ENCODE peak calls at places on chromosomes 3 and 15, in six cellular contexts. One of them, this sample, is unnamed.

GRCh38 chr3:43790476-43790875 is 99.7 kb downstream of the ABHD5 start:
- DNase-seq in brain microvascular endothelial cell: no peak
- DNase-seq in upper lobe of right lung: no peak
- DNase-seq in lung: no peak
- DNase-seq in left ventricle myocardium inferior: no peak
- DNase-seq in Peyer's patch: no peak
- DNase-seq in this sample: no peak

GRCh38 chr15:36688310-36689102 is 109.1 kb downstream of the CDIN1 start:
- DNase-seq in upper lobe of right lung: no peak
- DNase-seq in lung: no peak
- DNase-seq in Peyer's patch: no peak
- DNase-seq in brain microvascular endothelial cell: peak; percentile 1
- DNase-seq in left ventricle myocardium inferior: no peak
- DNase-seq in this sample: no peak

GRCh38 chr3:23712656-23713559 is 92.8 kb upstream of the UBE2E1 start:
- DNase-seq in brain microvascular endothelial cell: peak; percentile 35
- DNase-seq in upper lobe of right lung: no peak
- DNase-seq in lung: no peak
- DNase-seq in left ventricle myocardium inferior: peak; percentile 27
- DNase-seq in Peyer's patch: no peak
- DNase-seq in this sample: peak; percentile 52

GRCh38 chr15:43922021-43922420 is 95.2 kb downstream of the WDR76 start:
- DNase-seq in Peyer's patch: no peak
- DNase-seq in upper lobe of right lung: no peak
- DNase-seq in left ventricle myocardium inferior: no peak
- DNase-seq in brain microvascular endothelial cell: peak; percentile 20
- DNase-seq in lung: no peak
- DNase-seq in this sample: no peak

GRCh38 chr15:75815811-75816719 is 27.2 kb upstream of the UBE2Q2 start:
- DNase-seq in brain microvascular endothelial cell: no peak
- DNase-seq in Peyer's patch: no peak
- DNase-seq in upper lobe of right lung: no peak
- DNase-seq in left ventricle myocardium inferior: no peak
- DNase-seq in lung: no peak
- DNase-seq in this sample: no peak

GRCh38 chr3:121707531-121708273 is 41.8 kb downstream of the GOLGB1 start:
- DNase-seq in lung: no peak
- DNase-seq in brain microvascular endothelial cell: no peak
- DNase-seq in upper lobe of right lung: no peak
- DNase-seq in left ventricle myocardium inferior: no peak
- DNase-seq in Peyer's patch: no peak
- DNase-seq in this sample: no peak

GRCh38 chr15:59689626-59690236 is 611 bp upstream of the BNIP2 start:
- DNase-seq in upper lobe of right lung: peak; percentile 95
- DNase-seq in Peyer's patch: peak; percentile 94
- DNase-seq in left ventricle myocardium inferior: peak; percentile 86
- DNase-seq in lung: peak; percentile 90
- DNase-seq in brain microvascular endothelial cell: peak; percentile 77
- DNase-seq in this sample: no peak

GRCh38 chr3:156148946-156149348 is 28.6 kb downstream of the KCNAB1 start:
- DNase-seq in left ventricle myocardium inferior: no peak
- DNase-seq in Peyer's patch: no peak
- DNase-seq in lung: no peak
- DNase-seq in brain microvascular endothelial cell: peak; percentile 48
- DNase-seq in upper lobe of right lung: no peak
- DNase-seq in this sample: no peak

GRCh38 chr3:184344579-184345350 is 7.4 kb downstream of the FAM131A start:
- DNase-seq in upper lobe of right lung: no peak
- DNase-seq in lung: no peak
- DNase-seq in Peyer's patch: no peak
- DNase-seq in left ventricle myocardium inferior: no peak
- DNase-seq in brain microvascular endothelial cell: no peak
- DNase-seq in this sample: no peak

GRCh38 chr3:25226747-25227146 is 201.3 kb upstream of the RARB start:
- DNase-seq in upper lobe of right lung: no peak
- DNase-seq in Peyer's patch: no peak
- DNase-seq in brain microvascular endothelial cell: no peak
- DNase-seq in lung: no peak
- DNase-seq in left ventricle myocardium inferior: no peak
- DNase-seq in this sample: no peak

GRCh38 chr15:74531144-74531811 is 9.7 kb upstream of the ARID3B start:
- DNase-seq in left ventricle myocardium inferior: no peak
- DNase-seq in lung: no peak
- DNase-seq in upper lobe of right lung: no peak
- DNase-seq in Peyer's patch: no peak
- DNase-seq in brain microvascular endothelial cell: peak; percentile 98
- DNase-seq in this sample: peak; percentile 91

GRCh38 chr15:33370225-33371020 is 59.7 kb downstream of the RYR3 start:
- DNase-seq in left ventricle myocardium inferior: no peak
- DNase-seq in upper lobe of right lung: no peak
- DNase-seq in Peyer's patch: no peak
- DNase-seq in lung: no peak
- DNase-seq in brain microvascular endothelial cell: no peak
- DNase-seq in this sample: no peak

GRCh38 chr3:159964166-159964973 is 24.3 kb upstream of the IL12A start:
- DNase-seq in lung: no peak
- DNase-seq in upper lobe of right lung: no peak
- DNase-seq in left ventricle myocardium inferior: no peak
- DNase-seq in brain microvascular endothelial cell: peak; percentile 11
- DNase-seq in Peyer's patch: no peak
- DNase-seq in this sample: no peak

GRCh38 chr3:40968666-40969065 is 230.6 kb upstream of the CTNNB1 start:
- DNase-seq in left ventricle myocardium inferior: no peak
- DNase-seq in lung: no peak
- DNase-seq in Peyer's patch: no peak
- DNase-seq in brain microvascular endothelial cell: no peak
- DNase-seq in upper lobe of right lung: no peak
- DNase-seq in this sample: no peak

GRCh38 chr3:134299185-134299887 is 48.7 kb upstream of the RYK start:
- DNase-seq in brain microvascular endothelial cell: no peak
- DNase-seq in left ventricle myocardium inferior: no peak
- DNase-seq in lung: no peak
- DNase-seq in upper lobe of right lung: no peak
- DNase-seq in Peyer's patch: no peak
- DNase-seq in this sample: no peak

GRCh38 chr3:101567528-101568317 is 6.1 kb downstream of the TRMT10C start:
- DNase-seq in Peyer's patch: no peak
- DNase-seq in brain microvascular endothelial cell: no peak
- DNase-seq in lung: no peak
- DNase-seq in upper lobe of right lung: no peak
- DNase-seq in left ventricle myocardium inferior: no peak
- DNase-seq in this sample: no peak

GRCh38 chr3:141432904-141433303 is 53.9 kb upstream of the RASA2 start:
- DNase-seq in upper lobe of right lung: no peak
- DNase-seq in lung: no peak
- DNase-seq in left ventricle myocardium inferior: no peak
- DNase-seq in brain microvascular endothelial cell: no peak
- DNase-seq in Peyer's patch: no peak
- DNase-seq in this sample: no peak

GRCh38 chr3:36991147-36991546 is 1.8 kb downstream of the EPM2AIP1 start:
- DNase-seq in left ventricle myocardium inferior: no peak
- DNase-seq in upper lobe of right lung: no peak
- DNase-seq in lung: no peak
- DNase-seq in brain microvascular endothelial cell: no peak
- DNase-seq in Peyer's patch: no peak
- DNase-seq in this sample: no peak

GRCh38 chr15:98647026-98647773 is 1.1 kb upstream of the IGF1R start:
- DNase-seq in left ventricle myocardium inferior: peak; percentile 77
- DNase-seq in upper lobe of right lung: peak; percentile 90
- DNase-seq in brain microvascular endothelial cell: peak; percentile 21
- DNase-seq in Peyer's patch: peak; percentile 75
- DNase-seq in lung: peak; percentile 63
- DNase-seq in this sample: no peak

GRCh38 chr3:43153189-43154083 is 47.6 kb upstream of the POMGNT2 start:
- DNase-seq in Peyer's patch: peak; percentile 63
- DNase-seq in lung: peak; percentile 72
- DNase-seq in left ventricle myocardium inferior: peak; percentile 57
- DNase-seq in upper lobe of right lung: peak; percentile 63
- DNase-seq in brain microvascular endothelial cell: no peak
- DNase-seq in this sample: no peak

GRCh38 chr3:71847794-71848193 is 62.8 kb upstream of the PROK2 start:
- DNase-seq in brain microvascular endothelial cell: no peak
- DNase-seq in upper lobe of right lung: no peak
- DNase-seq in lung: no peak
- DNase-seq in left ventricle myocardium inferior: no peak
- DNase-seq in Peyer's patch: no peak
- DNase-seq in this sample: no peak

GRCh38 chr3:96966181-96966929 is 152.0 kb downstream of the EPHA6 start:
- DNase-seq in left ventricle myocardium inferior: no peak
- DNase-seq in lung: no peak
- DNase-seq in Peyer's patch: no peak
- DNase-seq in brain microvascular endothelial cell: no peak
- DNase-seq in upper lobe of right lung: no peak
- DNase-seq in this sample: no peak

GRCh38 chr15:27454281-27455060 is 483.5 kb downstream of the GABRG3 start:
- DNase-seq in brain microvascular endothelial cell: peak; percentile 28
- DNase-seq in left ventricle myocardium inferior: no peak
- DNase-seq in Peyer's patch: no peak
- DNase-seq in upper lobe of right lung: no peak
- DNase-seq in lung: no peak
- DNase-seq in this sample: peak; percentile 56

GRCh38 chr3:164208026-164208425 is 870.3 kb downstream of the SI start:
- DNase-seq in left ventricle myocardium inferior: no peak
- DNase-seq in lung: no peak
- DNase-seq in brain microvascular endothelial cell: peak; percentile 47
- DNase-seq in Peyer's patch: no peak
- DNase-seq in upper lobe of right lung: no peak
- DNase-seq in this sample: no peak

GRCh38 chr15:94287794-94288246 is 56.5 kb downstream of the MCTP2 start:
- DNase-seq in brain microvascular endothelial cell: no peak
- DNase-seq in upper lobe of right lung: no peak
- DNase-seq in Peyer's patch: peak; percentile 83
- DNase-seq in left ventricle myocardium inferior: no peak
- DNase-seq in lung: no peak
- DNase-seq in this sample: no peak

GRCh38 chr15:97114900-97115763 is 784.6 kb downstream of the NR2F2 start:
- DNase-seq in left ventricle myocardium inferior: no peak
- DNase-seq in lung: no peak
- DNase-seq in brain microvascular endothelial cell: no peak
- DNase-seq in upper lobe of right lung: no peak
- DNase-seq in Peyer's patch: no peak
- DNase-seq in this sample: no peak

GRCh38 chr3:197023998-197024651 is 5.5 kb downstream of the MELTF start:
- DNase-seq in upper lobe of right lung: no peak
- DNase-seq in left ventricle myocardium inferior: no peak
- DNase-seq in Peyer's patch: peak; percentile 45
- DNase-seq in lung: no peak
- DNase-seq in brain microvascular endothelial cell: no peak
- DNase-seq in this sample: no peak

GRCh38 chr15:35182841-35183479 is 97.9 kb upstream of the NANOGP8 start:
- DNase-seq in Peyer's patch: no peak
- DNase-seq in left ventricle myocardium inferior: no peak
- DNase-seq in upper lobe of right lung: no peak
- DNase-seq in lung: no peak
- DNase-seq in brain microvascular endothelial cell: no peak
- DNase-seq in this sample: no peak
- TF ChIP-seq CTCF in Peyer's patch: no peak
- TF ChIP-seq CTCF in left ventricle myocardium inferior: no peak
- TF ChIP-seq CTCF in upper lobe of right lung: no peak
- TF ChIP-seq CTCF in lung: no peak
- TF ChIP-seq CTCF in brain microvascular endothelial cell: no peak
- TF ChIP-seq CTCF in this sample: no peak

DNA sequence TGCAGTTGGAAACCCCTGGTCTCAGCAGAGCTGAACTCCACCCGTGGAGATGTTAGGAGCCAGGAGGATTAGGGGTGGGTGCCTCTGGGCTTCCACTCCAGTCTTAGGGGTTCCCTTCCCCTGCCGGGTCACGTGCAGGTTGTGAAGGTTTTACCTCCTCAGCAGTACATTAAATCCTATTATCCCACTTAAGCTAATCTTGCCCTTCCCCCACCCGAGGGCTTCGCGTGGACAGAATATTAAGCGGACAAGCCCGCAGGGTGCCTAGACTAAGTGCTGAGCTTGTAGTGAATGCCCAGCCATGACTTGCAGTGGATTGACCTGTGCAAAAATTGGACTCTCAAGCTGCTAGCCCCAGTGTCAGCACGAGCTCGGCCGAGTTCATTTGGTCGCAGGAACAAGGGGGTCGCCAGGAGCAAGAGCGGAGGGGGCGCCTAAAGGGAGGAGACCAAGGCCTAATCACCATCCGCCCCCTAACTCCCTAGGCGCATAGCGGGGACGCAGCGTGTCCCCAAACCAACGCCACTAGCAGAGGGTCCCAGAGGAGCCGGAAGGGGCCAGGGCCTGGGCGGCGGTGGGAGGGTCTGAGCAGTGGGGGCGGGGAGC is 493 bp upstream of the SEMA4B start:
- DNase-seq in lung: no peak
- DNase-seq in left ventricle myocardium inferior: no peak
- DNase-seq in Peyer's patch: no peak
- DNase-seq in brain microvascular endothelial cell: no peak
- DNase-seq in upper lobe of right lung: no peak
- DNase-seq in this sample: no peak
- H3K4me3 ChIP-seq in lung: peak overlapping the region; percentile 76
- H3K4me3 ChIP-seq in left ventricle myocardium inferior: peak overlapping the region; percentile 91
- H3K4me3 ChIP-seq in Peyer's patch: peak overlapping the region; percentile 68
- H3K4me3 ChIP-seq in brain microvascular endothelial cell: peak overlapping the region; percentile 66
- H3K4me3 ChIP-seq in upper lobe of right lung: peak overlapping the region; percentile 85
- H3K4me3 ChIP-seq in this sample: peak overlapping the region; percentile 92

DNA sequence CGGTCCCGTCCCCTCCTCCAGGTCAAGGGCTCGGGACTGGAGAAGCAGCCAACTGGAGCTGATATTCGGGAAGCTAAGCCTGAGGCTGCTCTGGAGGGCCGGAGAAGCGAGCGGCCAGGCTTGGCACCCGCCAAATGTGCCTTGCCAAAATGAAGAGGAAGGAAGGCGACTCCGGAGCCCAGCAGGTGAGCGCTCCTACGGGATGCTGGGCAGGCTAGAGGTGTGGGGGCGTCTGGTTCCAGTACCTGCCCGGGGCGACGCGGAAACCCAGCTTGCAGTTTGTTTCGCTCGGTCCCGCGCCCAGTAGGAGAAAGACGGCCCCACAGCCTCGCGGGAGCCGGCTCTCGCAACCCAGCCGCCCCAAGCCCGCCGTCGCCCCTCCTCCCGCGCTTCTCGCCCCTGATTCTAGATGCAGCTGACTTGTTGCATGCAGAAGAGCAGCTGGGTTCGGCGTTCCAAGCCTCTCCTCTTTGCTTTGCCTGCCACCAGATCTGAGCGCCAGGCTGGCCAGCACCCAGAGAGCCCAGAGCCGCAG is 16.1 kb upstream of the AEN start:
- DNase-seq in lung: no peak
- DNase-seq in left ventricle myocardium inferior: no peak
- DNase-seq in brain microvascular endothelial cell: no peak
- DNase-seq in upper lobe of right lung: no peak
- DNase-seq in Peyer's patch: no peak
- DNase-seq in this sample: no peak
- H3K27me3 ChIP-seq in lung: peaks cover 6% of the 10 kb centered on the region
- H3K27me3 ChIP-seq in left ventricle myocardium inferior: peaks cover 72% of the 10 kb centered on the region
- H3K27me3 ChIP-seq in brain microvascular endothelial cell: peaks cover 48% of the 10 kb centered on the region
- H3K27me3 ChIP-seq in upper lobe of right lung: peaks cover 45% of the 10 kb centered on the region
- H3K27me3 ChIP-seq in Peyer's patch: peaks cover 22% of the 10 kb centered on the region
- H3K27me3 ChIP-seq in this sample: peaks cover 45% of the 10 kb centered on the region

GRCh38 chr15:50055333-50056278 is 63.4 kb downstream of the ATP8B4 start:
- DNase-seq in left ventricle myocardium inferior: no peak
- DNase-seq in Peyer's patch: no peak
- DNase-seq in upper lobe of right lung: no peak
- DNase-seq in lung: no peak
- DNase-seq in brain microvascular endothelial cell: peak; percentile 81
- DNase-seq in this sample: no peak
- TF ChIP-seq CTCF in left ventricle myocardium inferior: no peak
- TF ChIP-seq CTCF in Peyer's patch: no peak
- TF ChIP-seq CTCF in upper lobe of right lung: no peak
- TF ChIP-seq CTCF in lung: no peak
- TF ChIP-seq CTCF in brain microvascular endothelial cell: no peak
- TF ChIP-seq CTCF in this sample: no peak

This sample was measured in kidney epithelial cell.